ENCODE peak calls at places on chromosomes 1 and 21, in eight cellular contexts. W, S, G, T, P, M, H and I are unnamed samples.

GRCh38 chr1:14875781-14876564 is 277.5 kb downstream of the KAZN start:
- DNase-seq in H (no peak), W (no peak), S (no peak), P (no peak), M (no peak), T (no peak), G (no peak), I (no peak)

GRCh38 chr1:2115922-2116341 is 65.7 kb downstream of the PRKCZ start:
- DNase-seq in P (no peak), S (no peak), T (no peak), H (peak), G (no peak), W (no peak), M (no peak), I (no peak)

GRCh38 chr1:177122869-177123268 is 41.6 kb downstream of the ASTN1 start:
- DNase-seq in H (no peak), W (no peak), P (no peak), S (no peak), T (no peak), G (no peak), M (no peak), I (no peak)

GRCh38 chr1:114025609-114026401 is 46.5 kb downstream of the OLFML3 start:
- DNase-seq in G (no peak), W (no peak), M (no peak), T (no peak), H (no peak), S (no peak), P (no peak), I (no peak)

GRCh38 chr1:234315091-234315541 is 58.1 kb upstream of the COA6 start:
- DNase-seq in P (no peak), S (no peak), W (peak), H (no peak), T (no peak), G (no peak), M (no peak), I (no peak)

GRCh38 chr1:15409400-15410222 is at the start of gene EFHD2:
- DNase-seq in W (peak), S (peak), M (peak), G (peak), P (peak), T (peak), H (peak), I (peak)

GRCh38 chr1:88773540-88774150 is 89.6 kb downstream of the PKN2 start:
- DNase-seq in T (no peak), M (no peak), W (peak), G (no peak), H (no peak), S (no peak), P (no peak), I (no peak)

GRCh38 chr1:156708245-156708661 is 2.9 kb upstream of the CRABP2 start:
- DNase-seq in G (no peak), H (no peak), P (no peak), M (no peak), T (no peak), S (no peak), W (no peak), I (no peak)

GRCh38 chr1:98385691-98386090 is 275.8 kb upstream of the SNX7 start:
- DNase-seq in H (no peak), P (no peak), W (no peak), G (no peak), M (no peak), T (no peak), S (no peak), I (no peak)

GRCh38 chr1:170664828-170665617 is 1.1 kb downstream of the PRRX1 start:
- DNase-seq in G (peak), P (no peak), T (no peak), M (no peak), W (no peak), S (no peak), H (peak), I (no peak)

GRCh38 chr1:163315773-163316374 is 5.9 kb upstream of the NUF2 start:
- DNase-seq in G (peak), P (peak), M (peak), H (peak), T (peak), S (peak), W (peak), I (no peak)

GRCh38 chr1:8903908-8904650 is 25.6 kb upstream of the ENO1 start:
- DNase-seq in H (no peak), M (no peak), W (no peak), P (no peak), G (peak), T (no peak), S (no peak), I (no peak)

GRCh38 chr21:35252831-35253230 is 203.7 kb upstream of the RUNX1 start:
- DNase-seq in M (peak), S (no peak), T (peak), H (no peak), W (peak), P (no peak), G (no peak), I (no peak)

GRCh38 chr21:39099859-39100258 is 83.4 kb downstream of the PSMG1 start:
- DNase-seq in H (no peak), M (no peak), W (no peak), T (no peak), S (no peak), G (no peak), P (no peak), I (no peak)

GRCh38 chr1:228004331-228004871 is 2.4 kb upstream of the WNT3A start:
- DNase-seq in G (no peak), S (no peak), M (peak), P (no peak), H (no peak), W (peak), T (no peak), I (no peak)

GRCh38 chr1:50973875-50974617 is 4.0 kb downstream of the CDKN2C start:
- DNase-seq in M (no peak), H (no peak), P (no peak), G (no peak), S (no peak), W (no peak), T (no peak), I (no peak)

GRCh38 chr1:171805395-171806115 is 24.1 kb downstream of the METTL13 start:
- DNase-seq in H (no peak), P (peak), S (no peak), M (no peak), W (no peak), T (no peak), G (no peak), I (no peak)

GRCh38 chr1:217091601-217092000 is 368.4 kb upstream of the ESRRG start:
- DNase-seq in W (no peak), T (no peak), P (no peak), H (no peak), M (no peak), S (no peak), G (no peak), I (no peak)

GRCh38 chr1:54291276-54292014 is 91.5 kb downstream of the MRPL37 start:
- DNase-seq in P (no peak), H (peak), G (no peak), W (no peak), S (no peak), T (no peak), M (no peak), I (no peak)

GRCh38 chr1:165947797-165948455 is 120.5 kb downstream of the UCK2 start:
- DNase-seq in G (no peak), T (no peak), W (no peak), P (no peak), S (no peak), H (no peak), M (no peak), I (no peak)

GRCh38 chr1:11828511-11828910 is 19.1 kb downstream of the NPPA start:
- DNase-seq in S (no peak), H (no peak), W (no peak), T (no peak), G (no peak), P (no peak), M (no peak), I (no peak)

GRCh38 chr1:33082575-33083112 is 1.7 kb downstream of the AZIN2 start:
- DNase-seq in H (no peak), T (no peak), G (no peak), M (no peak), W (no peak), S (no peak), P (no peak), I (no peak)

GRCh38 chr1:39676951-39677350 is 5.0 kb upstream of the NT5C1A start:
- DNase-seq in W (no peak), T (no peak), H (no peak), M (no peak), P (no peak), G (no peak), S (no peak), I (no peak)

GRCh38 chr1:143698016-143698415 is 273.8 kb downstream of the FAM72C start:
- DNase-seq in T (peak), W (peak), P (no peak), S (no peak), H (no peak), G (peak), M (no peak), I (no peak)

GRCh38 chr1:221892301-221892830 is 150.5 kb upstream of the DUSP10 start:
- DNase-seq in T (no peak), S (no peak), M (no peak), P (no peak), W (no peak), H (no peak), G (no peak), I (no peak)

GRCh38 chr1:6175411-6175828 is 4.7 kb downstream of the CHD5 start:
- DNase-seq in T (no peak), W (no peak), G (no peak), H (no peak), S (no peak), P (no peak), M (no peak), I (no peak)

GRCh38 chr1:184051138-184051484 is 419 bp upstream of the TSEN15 start:
- DNase-seq in G (no peak), T (no peak), P (no peak), M (no peak), W (no peak), S (no peak), H (no peak), I (no peak)

GRCh38 chr1:54207287-54207686 is 7.3 kb downstream of the MRPL37 start:
- DNase-seq in W (no peak), M (no peak), T (no peak), G (no peak), S (no peak), H (no peak), P (no peak), I (no peak)

GRCh38 chr1:152940614-152941013 is 6.4 kb upstream of the SPRR5 start:
- DNase-seq in G (no peak), H (no peak), M (no peak), S (no peak), P (no peak), T (no peak), W (no peak), I (no peak)

GRCh38 chr1:56202743-56203142 is 376.6 kb downstream of the PLPP3 start:
- DNase-seq in W (no peak), M (no peak), P (no peak), H (no peak), T (no peak), G (no peak), S (no peak), I (no peak)

GRCh38 chr1:162861101-162861500 is at the start of gene CCDC190:
- DNase-seq in P (no peak), W (no peak), G (no peak), H (no peak), T (no peak), M (no peak), S (no peak), I (no peak)